ENCODE peak calls at places on chromosomes 2 and 18, in five cellular contexts. One of them, this sample, is unnamed.
A peak's percentile ranks its signal among the peaks of the same experiment; 100 is the strongest.

GRCh38 chr18:47247036-47247832 is 4.2 kb downstream of the SKOR2 start:
- DNase-seq in H9: peak; percentile 75
- DNase-seq in mesenchymal stem cell: no peak
- DNase-seq in trophoblast cell: no peak
- DNase-seq in H1: peak; percentile 83
- DNase-seq in this sample: no peak

GRCh38 chr18:5868218-5868904 is 27.0 kb downstream of the TMEM200C start:
- DNase-seq in H1: peak; percentile 76
- DNase-seq in mesenchymal stem cell: peak; percentile 78
- DNase-seq in trophoblast cell: peak; percentile 97
- DNase-seq in H9: peak; percentile 78
- DNase-seq in this sample: peak; percentile 83

GRCh38 chr2:100200985-100201384 is 58.6 kb upstream of the AFF3 start:
- DNase-seq in mesenchymal stem cell: no peak
- DNase-seq in H9: no peak
- DNase-seq in trophoblast cell: no peak
- DNase-seq in H1: no peak
- DNase-seq in this sample: no peak

GRCh38 chr2:207828361-207829057 is 58.8 kb upstream of the FZD5 start:
- DNase-seq in H9: no peak
- DNase-seq in H1: no peak
- DNase-seq in trophoblast cell: peak; percentile 54
- DNase-seq in mesenchymal stem cell: no peak
- DNase-seq in this sample: no peak

GRCh38 chr2:160736148-160736547 is 242.5 kb upstream of the RBMS1 start:
- DNase-seq in H1: no peak
- DNase-seq in mesenchymal stem cell: no peak
- DNase-seq in H9: no peak
- DNase-seq in trophoblast cell: no peak
- DNase-seq in this sample: no peak

GRCh38 chr2:98738304-98738703 is 7.4 kb upstream of the MGAT4A start:
- DNase-seq in trophoblast cell: no peak
- DNase-seq in H1: no peak
- DNase-seq in mesenchymal stem cell: no peak
- DNase-seq in H9: no peak
- DNase-seq in this sample: no peak

GRCh38 chr2:127195140-127196074 is 24.7 kb downstream of the CYP27C1 start:
- DNase-seq in H1: no peak
- DNase-seq in H9: no peak
- DNase-seq in mesenchymal stem cell: no peak
- DNase-seq in trophoblast cell: peak; percentile 41
- DNase-seq in this sample: no peak

GRCh38 chr2:55761526-55761925 is 67.9 kb upstream of the PNPT1 start:
- DNase-seq in trophoblast cell: peak; percentile 20
- DNase-seq in mesenchymal stem cell: peak; percentile 56
- DNase-seq in H9: no peak
- DNase-seq in H1: no peak
- DNase-seq in this sample: no peak

GRCh38 chr2:60230037-60230436 is 323.4 kb downstream of the BCL11A start:
- DNase-seq in H9: no peak
- DNase-seq in trophoblast cell: no peak
- DNase-seq in H1: no peak
- DNase-seq in mesenchymal stem cell: no peak
- DNase-seq in this sample: no peak

GRCh38 chr2:28286678-28287077 is 106.0 kb upstream of the FOSL2 start:
- DNase-seq in H9: no peak
- DNase-seq in trophoblast cell: no peak
- DNase-seq in H1: no peak
- DNase-seq in mesenchymal stem cell: peak; percentile 54
- DNase-seq in this sample: no peak

GRCh38 chr2:159218389-159218788 is 68.1 kb downstream of the WDSUB1 start:
- DNase-seq in H9: no peak
- DNase-seq in mesenchymal stem cell: no peak
- DNase-seq in H1: no peak
- DNase-seq in trophoblast cell: no peak
- DNase-seq in this sample: no peak

GRCh38 chr2:198975779-198976178 is 482.0 kb downstream of the SATB2 start:
- DNase-seq in mesenchymal stem cell: no peak
- DNase-seq in H9: no peak
- DNase-seq in trophoblast cell: no peak
- DNase-seq in H1: no peak
- DNase-seq in this sample: no peak

GRCh38 chr18:68667121-68667520 is 47.8 kb downstream of the TMX3 start:
- DNase-seq in H1: no peak
- DNase-seq in H9: no peak
- DNase-seq in trophoblast cell: no peak
- DNase-seq in mesenchymal stem cell: no peak
- DNase-seq in this sample: no peak

GRCh38 chr2:126645211-126645618 is 10.7 kb upstream of the GYPC start:
- DNase-seq in mesenchymal stem cell: no peak
- DNase-seq in trophoblast cell: no peak
- DNase-seq in H1: peak; percentile 0
- DNase-seq in H9: no peak
- DNase-seq in this sample: no peak

GRCh38 chr2:47518497-47519146 is 115.7 kb downstream of the MSH2 start:
- DNase-seq in mesenchymal stem cell: no peak
- DNase-seq in H9: no peak
- DNase-seq in H1: no peak
- DNase-seq in trophoblast cell: no peak
- DNase-seq in this sample: no peak

GRCh38 chr2:70850905-70851304 is 15.3 kb upstream of the CD207 start:
- DNase-seq in H9: no peak
- DNase-seq in H1: no peak
- DNase-seq in trophoblast cell: no peak
- DNase-seq in mesenchymal stem cell: no peak
- DNase-seq in this sample: no peak

GRCh38 chr18:62450546-62451395 is 72.1 kb upstream of the ZCCHC2 start:
- DNase-seq in H1: no peak
- DNase-seq in H9: no peak
- DNase-seq in mesenchymal stem cell: peak; percentile 86
- DNase-seq in trophoblast cell: peak; percentile 52
- DNase-seq in this sample: no peak

GRCh38 chr2:54404270-54404669 is 51.9 kb upstream of the SPTBN1 start:
- DNase-seq in H9: no peak
- DNase-seq in mesenchymal stem cell: peak; percentile 89
- DNase-seq in H1: no peak
- DNase-seq in trophoblast cell: no peak
- DNase-seq in this sample: no peak

GRCh38 chr2:231604101-231604684 is 11.5 kb downstream of the TEX44 start:
- DNase-seq in trophoblast cell: no peak
- DNase-seq in H9: no peak
- DNase-seq in H1: peak; percentile 81
- DNase-seq in mesenchymal stem cell: no peak
- DNase-seq in this sample: no peak

GRCh38 chr2:198883604-198884003 is 574.1 kb downstream of the SATB2 start:
- DNase-seq in trophoblast cell: no peak
- DNase-seq in mesenchymal stem cell: no peak
- DNase-seq in H1: no peak
- DNase-seq in H9: no peak
- DNase-seq in this sample: no peak

GRCh38 chr2:241808701-241809382 is at the start of gene NEU4:
- DNase-seq in trophoblast cell: no peak
- DNase-seq in mesenchymal stem cell: no peak
- DNase-seq in H9: peak; percentile 45
- DNase-seq in H1: peak; percentile 62
- DNase-seq in this sample: no peak

GRCh38 chr2:241810304-241811208 is 1.6 kb downstream of the NEU4 start:
- DNase-seq in mesenchymal stem cell: no peak
- DNase-seq in H1: peak; percentile 47
- DNase-seq in trophoblast cell: no peak
- DNase-seq in H9: peak; percentile 27
- DNase-seq in this sample: no peak

GRCh38 chr2:241811209-241811951 is 2.4 kb downstream of the NEU4 start:
- DNase-seq in H1: no peak
- DNase-seq in H9: no peak
- DNase-seq in trophoblast cell: no peak
- DNase-seq in mesenchymal stem cell: no peak
- DNase-seq in this sample: no peak

GRCh38 chr2:241808051-241808450 is 942 bp upstream of the NEU4 start:
- DNase-seq in trophoblast cell: no peak
- DNase-seq in H9: peak; percentile 55
- DNase-seq in mesenchymal stem cell: no peak
- DNase-seq in H1: peak; percentile 53
- DNase-seq in this sample: no peak

DNA sequence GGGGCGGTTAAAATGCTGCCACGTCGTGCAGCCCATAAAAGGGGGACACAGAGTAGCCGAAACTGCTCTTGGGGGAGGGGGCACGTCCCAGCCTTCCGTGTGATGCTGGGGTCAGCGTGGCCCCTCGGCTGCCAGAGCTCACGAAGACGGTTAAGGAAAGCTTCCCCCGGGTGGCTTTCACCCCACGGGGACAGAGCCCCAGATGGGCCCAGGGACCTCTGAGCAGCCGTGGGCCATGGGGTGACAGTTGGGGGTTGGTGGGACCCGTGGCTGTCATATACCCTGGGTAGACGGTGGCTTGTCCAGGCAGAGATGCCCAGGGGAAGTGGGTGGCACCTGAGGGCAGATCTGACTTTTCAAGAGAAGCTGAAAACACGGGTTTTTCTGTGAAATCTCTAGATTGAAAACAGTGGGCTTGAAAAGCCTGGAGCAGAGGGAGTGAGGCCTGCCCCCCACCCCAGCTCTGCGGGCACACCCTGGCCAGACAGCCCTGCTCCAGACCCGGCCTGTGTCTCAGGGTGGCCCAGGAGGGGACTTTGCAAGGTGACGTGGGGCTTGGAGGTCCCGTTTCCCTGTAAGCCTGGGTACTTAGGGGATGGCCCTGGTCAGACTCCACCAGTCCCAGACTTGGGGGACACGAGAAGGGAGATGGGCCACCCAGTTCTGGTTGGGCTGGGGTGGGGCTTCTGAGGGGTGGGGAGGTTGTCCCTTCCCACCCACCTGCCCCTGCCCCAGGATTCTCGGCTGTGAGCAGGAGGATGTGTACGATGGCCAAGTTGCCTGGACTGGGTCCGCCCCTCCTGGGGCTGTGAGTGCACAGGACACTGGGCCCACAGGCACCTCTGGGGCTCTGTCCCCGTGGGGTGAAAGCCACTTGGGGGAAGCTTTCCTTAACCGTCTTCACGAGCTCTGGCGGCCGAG is 650 bp downstream of the NEU4 start:
- DNase-seq in mesenchymal stem cell: no peak
- DNase-seq in trophoblast cell: no peak
- DNase-seq in H1: no peak
- DNase-seq in H9: no peak
- DNase-seq in this sample: no peak
- H2BK12ac ChIP-seq in mesenchymal stem cell: no peak overlapping the region
- H2BK12ac ChIP-seq in trophoblast cell: no peak overlapping the region
- H2BK12ac ChIP-seq in H1: peak overlapping the region; percentile 55
- H2BK12ac ChIP-seq in H9: no peak overlapping the region
- H2BK12ac ChIP-seq in this sample: peak overlapping the region; percentile 63

GRCh38 chr2:46029332-46029811 is 267.8 kb upstream of the EPAS1 start:
- DNase-seq in trophoblast cell: no peak
- DNase-seq in H1: no peak
- DNase-seq in mesenchymal stem cell: peak; percentile 94
- DNase-seq in H9: no peak
- DNase-seq in this sample: no peak

GRCh38 chr2:46032996-46033395 is 264.2 kb upstream of the EPAS1 start:
- DNase-seq in trophoblast cell: peak; percentile 1
- DNase-seq in H9: no peak
- DNase-seq in mesenchymal stem cell: no peak
- DNase-seq in H1: no peak
- DNase-seq in this sample: no peak

GRCh38 chr2:46032161-46032813 is 264.9 kb upstream of the EPAS1 start:
- DNase-seq in trophoblast cell: no peak
- DNase-seq in H1: no peak
- DNase-seq in H9: no peak
- DNase-seq in mesenchymal stem cell: no peak
- DNase-seq in this sample: no peak

GRCh38 chr2:46030330-46030729 is 266.9 kb upstream of the EPAS1 start:
- DNase-seq in trophoblast cell: no peak
- DNase-seq in mesenchymal stem cell: no peak
- DNase-seq in H9: no peak
- DNase-seq in H1: no peak
- DNase-seq in this sample: no peak

DNA sequence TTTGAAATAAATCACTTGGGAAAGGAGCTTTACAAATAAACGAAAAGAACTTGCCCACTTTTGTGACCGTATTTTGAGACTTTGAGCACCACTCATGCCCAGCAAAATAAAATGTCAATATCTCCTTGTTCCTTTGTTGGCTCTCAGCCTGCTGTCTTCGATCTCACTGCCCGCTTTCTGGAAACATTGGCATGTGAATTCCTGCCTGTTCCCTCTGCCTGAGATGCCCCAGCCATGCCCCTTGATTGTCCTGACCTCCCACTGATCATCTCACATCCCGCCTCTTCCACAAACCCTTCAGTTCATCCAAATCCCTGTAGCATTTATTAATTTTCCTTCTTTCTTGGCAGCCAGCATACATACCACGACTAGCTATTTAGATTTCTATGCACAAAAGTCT is 266.1 kb upstream of the EPAS1 start:
- DNase-seq in H1: no peak
- DNase-seq in mesenchymal stem cell: no peak
- DNase-seq in H9: no peak
- DNase-seq in trophoblast cell: no peak
- DNase-seq in this sample: no peak
- H4K91ac ChIP-seq in H1: no peak overlapping the region
- H4K91ac ChIP-seq in mesenchymal stem cell: no peak overlapping the region
- H4K91ac ChIP-seq in H9: no peak overlapping the region
- H4K91ac ChIP-seq in trophoblast cell: no peak overlapping the region
- H4K91ac ChIP-seq in this sample: no peak overlapping the region

GRCh38 chr18:31774960-31775359 is 14.3 kb upstream of the SLC25A52 start:
- DNase-seq in trophoblast cell: no peak
- DNase-seq in H1: no peak
- DNase-seq in mesenchymal stem cell: no peak
- DNase-seq in H9: no peak
- DNase-seq in this sample: no peak

GRCh38 chr18:31774477-31774785 is 13.8 kb upstream of the SLC25A52 start:
- DNase-seq in mesenchymal stem cell: no peak
- DNase-seq in trophoblast cell: no peak
- DNase-seq in H1: no peak
- DNase-seq in H9: no peak
- DNase-seq in this sample: no peak

GRCh38 chr18:31783059-31783458 is 22.4 kb upstream of the SLC25A52 start:
- DNase-seq in H9: no peak
- DNase-seq in H1: no peak
- DNase-seq in trophoblast cell: no peak
- DNase-seq in mesenchymal stem cell: no peak
- DNase-seq in this sample: no peak

GRCh38 chr18:31773774-31774476 is 13.2 kb upstream of the SLC25A52 start:
- DNase-seq in H1: no peak
- DNase-seq in mesenchymal stem cell: no peak
- DNase-seq in H9: no peak
- DNase-seq in trophoblast cell: no peak
- DNase-seq in this sample: no peak

GRCh38 chr18:31778391-31778950 is 17.8 kb upstream of the SLC25A52 start:
- DNase-seq in mesenchymal stem cell: no peak
- DNase-seq in trophoblast cell: no peak
- DNase-seq in H1: no peak
- DNase-seq in H9: no peak
- DNase-seq in this sample: no peak
- H2BK12ac ChIP-seq in mesenchymal stem cell: no peak overlapping the region
- H2BK12ac ChIP-seq in trophoblast cell: no peak overlapping the region
- H2BK12ac ChIP-seq in H1: no peak overlapping the region
- H2BK12ac ChIP-seq in H9: no peak overlapping the region
- H2BK12ac ChIP-seq in this sample: no peak overlapping the region

GRCh38 chr2:68750592-68751396 is 16.2 kb downstream of the ARHGAP25 start:
- DNase-seq in H9: peak; percentile 14
- DNase-seq in H1: peak; percentile 13
- DNase-seq in mesenchymal stem cell: no peak
- DNase-seq in trophoblast cell: no peak
- DNase-seq in this sample: no peak
- H4K91ac ChIP-seq in H9: no peak overlapping the region
- H4K91ac ChIP-seq in H1: no peak overlapping the region
- H4K91ac ChIP-seq in mesenchymal stem cell: no peak overlapping the region
- H4K91ac ChIP-seq in trophoblast cell: no peak overlapping the region
- H4K91ac ChIP-seq in this sample: no peak overlapping the region

GRCh38 chr18:23732439-23732838 is 43.2 kb downstream of the LAMA3 start:
- DNase-seq in mesenchymal stem cell: no peak
- DNase-seq in trophoblast cell: peak; percentile 67
- DNase-seq in H1: no peak
- DNase-seq in H9: no peak
- DNase-seq in this sample: no peak
- H2BK12ac ChIP-seq in mesenchymal stem cell: no peak overlapping the region
- H2BK12ac ChIP-seq in trophoblast cell: no peak overlapping the region
- H2BK12ac ChIP-seq in H1: no peak overlapping the region
- H2BK12ac ChIP-seq in H9: no peak overlapping the region
- H2BK12ac ChIP-seq in this sample: no peak overlapping the region